ENCODE peak calls at places on chromosomes 7 and 10, in four cellular contexts. X, G, D and N are unnamed samples.

GRCh38 chr7:19558527-19558926 is 150.3 kb downstream of the POLR1F start:
- DNase-seq in D (no peak), G (no peak), X (no peak), N (peak)

GRCh38 chr7:86643478-86644281 is at the start of gene GRM3:
- DNase-seq in G (peak), D (peak), X (peak), N (no peak)

GRCh38 chr10:34187201-34187600 is 627.9 kb downstream of the PARD3 start:
- DNase-seq in G (no peak), X (no peak), D (no peak), N (peak)

GRCh38 chr7:28533731-28534531 is 121.6 kb downstream of the CREB5 start:
- DNase-seq in G (no peak), X (no peak), D (no peak), N (peak)

GRCh38 chr7:110043514-110043913 is 1047.4 kb upstream of the LRRN3 start:
- DNase-seq in X (no peak), G (no peak), D (no peak), N (peak)

GRCh38 chr7:14850039-14850438 is 52.5 kb downstream of the DGKB start:
- DNase-seq in G (no peak), D (no peak), X (no peak), N (peak)

GRCh38 chr10:91603931-91604331 is 28.9 kb downstream of the PPP1R3C start:
- DNase-seq in X (no peak), D (no peak), G (no peak), N (no peak)

GRCh38 chr7:139860090-139860773 is 31.2 kb downstream of the TBXAS1 start:
- DNase-seq in D (no peak), G (no peak), X (peak), N (no peak)

GRCh38 chr7:132757778-132758177 is 181.5 kb upstream of the PLXNA4 start:
- DNase-seq in G (no peak), X (no peak), D (no peak), N (no peak)

GRCh38 chr7:141737118-141737835 is 881 bp upstream of the SSBP1 start:
- DNase-seq in X (no peak), G (no peak), D (no peak), N (no peak)

GRCh38 chr10:13731799-13732198 is 145.0 kb downstream of the PRPF18 start:
- DNase-seq in G (no peak), X (no peak), D (no peak), N (no peak)

GRCh38 chr7:88312061-88312663 is 5.5 kb upstream of the STEAP4 start:
- DNase-seq in X (no peak), G (no peak), D (no peak), N (no peak)

GRCh38 chr7:82263880-82264751 is 179.5 kb downstream of the CACNA2D1 start:
- DNase-seq in D (no peak), X (no peak), G (no peak), N (no peak)

GRCh38 chr7:33807779-33808482 is 97.4 kb upstream of the BMPER start:
- DNase-seq in G (peak), X (peak), D (peak), N (peak)

GRCh38 chr7:150371131-150371995 is 2.7 kb downstream of the REPIN1 start:
- DNase-seq in X (no peak), G (no peak), D (peak), N (no peak)

GRCh38 chr7:55494951-55495350 is 77.4 kb downstream of the VOPP1 start:
- DNase-seq in G (no peak), D (no peak), X (no peak), N (no peak)

GRCh38 chr10:7003821-7004220 is 407.0 kb downstream of the SFMBT2 start:
- DNase-seq in G (no peak), X (no peak), D (no peak), N (no peak)

GRCh38 chr7:46291064-46291463 is 370.0 kb upstream of the IGFBP3 start:
- DNase-seq in X (no peak), G (no peak), D (no peak), N (peak)

GRCh38 chr7:55486991-55487390 is 85.3 kb downstream of the VOPP1 start:
- DNase-seq in D (no peak), G (no peak), X (no peak), N (no peak)

GRCh38 chr10:88971668-88972067 is 18.9 kb upstream of the FAS start:
- DNase-seq in X (no peak), D (no peak), G (no peak), N (peak)

GRCh38 chr10:88981435-88981834 is 9.2 kb upstream of the FAS start:
- DNase-seq in G (no peak), X (no peak), D (no peak), N (no peak)

GRCh38 chr10:91389636-91390512 is 20.3 kb upstream of the HECTD2 start:
- DNase-seq in X (no peak), D (no peak), G (peak), N (peak)

GRCh38 chr7:54419209-54419608 is 123.0 kb upstream of the VSTM2A start:
- DNase-seq in X (peak), G (no peak), D (peak), N (no peak)

DNA sequence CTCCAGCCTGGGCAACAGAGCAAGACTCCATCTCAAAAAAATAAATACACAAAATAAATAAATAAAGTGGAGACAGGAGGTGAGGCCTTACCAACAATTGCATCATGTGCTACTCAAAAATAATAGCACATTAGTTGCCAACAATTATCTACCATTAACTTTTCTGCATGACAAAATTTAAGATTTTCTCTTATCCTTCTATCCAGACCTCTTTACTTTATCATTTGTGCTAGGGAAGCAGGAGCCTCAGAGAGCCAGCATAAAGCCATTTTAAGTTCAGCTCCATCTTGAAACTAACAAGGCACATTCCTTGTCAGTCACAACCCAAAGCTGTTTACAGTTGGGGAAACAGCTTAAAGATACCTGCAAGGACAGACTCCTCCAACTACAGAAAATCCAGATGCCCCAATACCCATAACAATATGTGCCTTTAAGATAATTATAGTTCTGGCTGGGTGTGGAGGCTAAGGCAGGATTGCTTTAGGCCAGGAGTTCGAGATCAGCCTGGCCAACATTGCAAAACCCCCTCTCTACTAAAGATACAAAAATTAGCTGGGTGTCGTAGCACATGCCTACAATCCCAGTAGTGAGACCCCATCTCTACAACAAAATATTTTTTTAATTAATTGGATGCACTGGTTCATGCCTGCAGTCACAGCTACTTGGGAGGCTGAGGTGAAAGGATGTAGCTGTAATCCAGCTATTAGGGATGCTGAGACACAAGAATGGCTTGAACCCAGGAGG is 2.2 kb upstream of the AP1S1 start:
- DNase-seq in G (no peak), X (no peak), D (no peak), N (no peak)
- H4K5ac ChIP-seq in G (no peak), X (no peak), D (no peak), N (no peak)

DNA sequence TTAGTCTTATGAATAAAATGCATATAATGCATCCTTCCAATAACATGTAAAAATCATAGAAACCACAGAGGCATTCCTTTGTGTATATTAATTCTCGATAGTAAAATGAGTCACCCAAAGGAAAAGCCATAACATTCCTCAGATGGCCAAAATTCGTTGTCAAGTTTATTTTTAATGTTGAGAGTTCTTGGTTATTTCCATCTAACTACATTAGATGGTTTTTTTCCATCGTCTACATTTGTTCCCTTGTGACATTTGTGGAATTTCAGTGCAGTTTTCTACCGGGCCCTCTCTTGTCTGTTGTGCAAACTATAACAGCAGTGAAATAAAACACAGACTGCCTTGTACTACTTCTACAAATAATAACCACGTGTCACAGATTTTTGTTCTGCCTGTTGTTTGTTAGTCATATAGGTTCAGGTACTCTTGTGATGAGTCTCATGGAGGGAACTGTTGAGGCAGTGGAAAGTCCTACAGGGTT is 54.7 kb upstream of the CCAR1 start:
- DNase-seq in X (no peak), G (no peak), D (no peak), N (peak)
- H3K56ac ChIP-seq in X (no peak), G (no peak), D (no peak), N (peak)

GRCh38 chr7:130493275-130493868 is 1.5 kb downstream of the MEST start:
- DNase-seq in D (no peak), G (no peak), X (no peak), N (peak)
- H4K8ac ChIP-seq in D (no peak), G (no peak), X (no peak), N (peak)

GRCh38 chr7:36439624-36440023 is 50.0 kb downstream of the ANLN start:
- DNase-seq in X (no peak), D (no peak), G (no peak), N (no peak)
- H4K5ac ChIP-seq in X (no peak), D (no peak), G (no peak), N (no peak)

GRCh38 chr7:12004547-12004946 is 172.5 kb upstream of the THSD7A start:
- DNase-seq in X (no peak), D (no peak), G (peak), N (no peak)
- H3K56ac ChIP-seq in X (no peak), D (no peak), G (no peak), N (no peak)

GRCh38 chr10:104332243-104333036 is 5.8 kb downstream of the ITPRIP start:
- DNase-seq in D (no peak), G (peak), X (no peak), N (no peak)
- H4K8ac ChIP-seq in D (no peak), G (no peak), X (no peak), N (peak)

GRCh38 chr10:71398991-71399375 is 2.3 kb downstream of the CDH23 start:
- DNase-seq in D (no peak), X (no peak), G (no peak), N (no peak)
- H4K5ac ChIP-seq in D (no peak), X (no peak), G (no peak), N (no peak)

GRCh38 chr10:76285012-76285411 is 853.6 kb downstream of the LRMDA start:
- DNase-seq in X (no peak), G (no peak), D (no peak), N (peak)

GRCh38 chr10:76282122-76283030 is 851.0 kb downstream of the LRMDA start:
- DNase-seq in D (no peak), G (no peak), X (no peak), N (peak)

GRCh38 chr10:76281704-76282103 is 850.3 kb downstream of the LRMDA start:
- DNase-seq in X (no peak), D (no peak), G (no peak), N (no peak)

GRCh38 chr10:76286536-76286935 is 855.1 kb downstream of the LRMDA start:
- DNase-seq in D (no peak), G (no peak), X (no peak), N (peak)

DNA sequence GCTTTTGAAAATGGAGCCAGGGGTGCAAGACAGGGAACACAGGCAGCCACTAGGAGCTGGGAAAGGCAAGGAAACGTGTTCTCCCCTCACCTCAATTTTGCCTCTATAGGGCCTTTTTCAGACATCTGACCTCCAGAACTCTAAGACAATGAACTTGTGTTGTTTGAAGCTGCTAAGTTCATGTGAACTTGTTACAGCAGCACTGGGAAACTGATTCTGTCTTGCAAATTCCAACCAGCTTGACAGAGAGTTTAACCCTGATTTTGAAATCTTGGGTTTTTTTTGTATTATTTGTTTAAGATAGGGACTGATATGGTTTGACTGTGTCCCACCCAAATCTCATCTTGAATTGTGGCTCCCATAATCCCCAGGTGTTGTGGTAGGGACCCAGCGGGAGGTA is 852.9 kb downstream of the LRMDA start:
- DNase-seq in G (no peak), D (no peak), X (no peak), N (no peak)
- H3K56ac ChIP-seq in G (no peak), D (no peak), X (no peak), N (no peak)